ENCODE peak calls at places on chromosomes 1 and 21, in ten cellular contexts. E is mesendoderm; O is IMR-90; H is stimulated activated CD4-positive, alpha-beta T cell treated with anti-CD3 and anti-CD28 coated beads, Interleukin-1b, Interleukin-23, amount 100 ng/mL, for 4 hours; Z is substantia nigra; M is HT-29; W is endothelial cell; K is SIG-M5; V is lower lobe of right lung; Y is SJSA1. P is an unnamed sample.
A peak's percentile ranks its signal among the peaks of the same experiment; 100 is the strongest.

GRCh38 chr1:36879613-36880012 is 154.7 kb downstream of the GRIK3 start:
- DNase-seq in O (no peak), E (no peak), V (peak; percentile 23), K (no peak), H (no peak), Z (no peak), W (no peak), M (no peak), Y (no peak), P (no peak)

GRCh38 chr1:201245082-201245481 is 38.2 kb upstream of the PKP1 start:
- DNase-seq in M (no peak), V (no peak), E (no peak), H (no peak), W (no peak), Y (no peak), K (no peak), O (no peak), Z (no peak), P (no peak)

GRCh38 chr21:40465382-40465781 is 381.6 kb downstream of the DSCAM start:
- DNase-seq in E (no peak), Y (no peak), O (no peak), M (no peak), K (no peak), H (no peak), W (no peak), V (no peak), Z (no peak), P (no peak)

GRCh38 chr1:183734600-183735036 is 70.3 kb upstream of the RGL1 start:
- DNase-seq in M (no peak), Z (no peak), Y (no peak), V (no peak), O (peak; percentile 48), K (no peak), E (peak; percentile 59), W (peak; percentile 8), H (no peak), P (peak; percentile 62)

GRCh38 chr1:91650764-91651163 is 150.1 kb downstream of the CDC7 start:
- DNase-seq in K (no peak), M (no peak), V (no peak), E (no peak), Z (no peak), O (peak; percentile 100), W (no peak), Y (peak; percentile 7), H (no peak), P (peak; percentile 100)

GRCh38 chr1:77889671-77890070 is 1.2 kb downstream of the NEXN start:
- DNase-seq in E (peak; percentile 14), M (no peak), Y (peak; percentile 79), H (no peak), V (no peak), K (no peak), W (no peak), O (peak; percentile 91), Z (no peak), P (peak; percentile 80)

GRCh38 chr1:184649500-184649899 is 105.2 kb downstream of the EDEM3 start:
- DNase-seq in K (peak; percentile 70), H (no peak), Z (no peak), V (no peak), M (no peak), E (no peak), O (peak; percentile 51), W (no peak), Y (no peak), P (no peak)

GRCh38 chr1:57345916-57346315 is 77.9 kb downstream of the DAB1 start:
- DNase-seq in H (no peak), Y (no peak), W (no peak), V (no peak), Z (no peak), K (no peak), M (no peak), E (no peak), O (no peak), P (no peak)

GRCh38 chr1:179142889-179143299 is 61.0 kb downstream of the TOR3A start:
- DNase-seq in W (peak; percentile 29), E (peak; percentile 67), K (no peak), V (no peak), M (peak; percentile 64), Z (no peak), O (peak; percentile 99), H (no peak), Y (peak; percentile 97), P (peak; percentile 99)

GRCh38 chr1:102691592-102692090 is 416.7 kb downstream of the COL11A1 start:
- DNase-seq in O (no peak), E (no peak), M (no peak), K (no peak), Y (no peak), V (no peak), H (no peak), Z (no peak), W (no peak), P (no peak)

GRCh38 chr1:9852410-9853301 is 28.9 kb upstream of the CLSTN1 start:
- DNase-seq in Y (no peak), V (no peak), E (peak; percentile 25), M (no peak), H (no peak), O (peak; percentile 59), Z (no peak), W (no peak), K (no peak), P (peak; percentile 82)

GRCh38 chr1:182768973-182769372 is 20.6 kb upstream of the NPL start:
- DNase-seq in Y (no peak), O (no peak), V (no peak), K (no peak), M (no peak), H (no peak), E (no peak), W (no peak), Z (no peak), P (peak; percentile 32)

GRCh38 chr21:33825419-33825818 is 90.2 kb downstream of the ATP5PO start:
- DNase-seq in W (no peak), Z (no peak), V (no peak), E (no peak), K (no peak), H (no peak), Y (peak; percentile 24), M (no peak), O (no peak), P (no peak)

GRCh38 chr1:197195100-197195499 is 48.6 kb upstream of the ASPM start:
- DNase-seq in Y (no peak), V (no peak), W (no peak), K (no peak), Z (no peak), M (no peak), E (no peak), H (no peak), O (peak; percentile 18), P (no peak)

GRCh38 chr1:247415423-247416361 is at the start of gene NLRP3:
- DNase-seq in H (no peak), O (no peak), V (peak; percentile 62), M (no peak), Y (peak; percentile 21), E (peak; percentile 80), W (no peak), K (peak; percentile 74), Z (peak; percentile 32), P (peak; percentile 18)

GRCh38 chr1:240194120-240194519 is 102.4 kb downstream of the FMN2 start:
- DNase-seq in Z (no peak), H (no peak), E (no peak), W (no peak), M (no peak), Y (no peak), V (no peak), K (no peak), O (peak; percentile 74), P (peak; percentile 80)

GRCh38 chr1:100896481-100896982 is 642 bp downstream of the SLC30A7 start:
- DNase-seq in Y (peak; percentile 60), M (peak; percentile 76), W (peak; percentile 29), V (no peak), E (peak; percentile 83), H (peak; percentile 22), K (no peak), Z (no peak), O (peak; percentile 65), P (peak; percentile 60)

GRCh38 chr1:112712701-112713128 is 2.4 kb downstream of the PPM1J start:
- DNase-seq in O (no peak), Y (no peak), K (no peak), V (no peak), H (no peak), Z (no peak), W (no peak), M (no peak), E (peak; percentile 57), P (no peak)

GRCh38 chr1:8218351-8219092 is 99.4 kb upstream of the SLC45A1 start:
- DNase-seq in H (no peak), V (no peak), K (no peak), M (no peak), E (no peak), O (peak; percentile 65), Y (no peak), W (no peak), Z (no peak), P (peak; percentile 91)

GRCh38 chr1:89198500-89199072 is at the start of gene GBP4:
- DNase-seq in Z (no peak), M (peak; percentile 38), H (peak; percentile 35), W (peak; percentile 9), K (no peak), V (peak; percentile 64), E (peak; percentile 8), Y (peak; percentile 30), O (peak; percentile 3), P (peak; percentile 11)

GRCh38 chr1:85259866-85260345 is 444 bp upstream of the C1orf52 start:
- DNase-seq in Z (no peak), M (no peak), V (no peak), H (no peak), O (peak; percentile 62), K (no peak), E (no peak), W (no peak), Y (no peak), P (peak; percentile 86)

GRCh38 chr1:104082221-104082620 is 332.5 kb downstream of the AMY1C start:
- DNase-seq in E (peak; percentile 6), O (no peak), H (no peak), Z (no peak), K (no peak), M (no peak), W (no peak), Y (no peak), V (no peak), P (no peak)

GRCh38 chr1:234619794-234620247 is 9.8 kb upstream of the IRF2BP2 start:
- DNase-seq in Y (peak; percentile 32), W (no peak), K (no peak), H (no peak), Z (no peak), O (no peak), V (no peak), M (peak; percentile 53), E (no peak), P (no peak)

GRCh38 chr1:151475175-151475574 is 15.9 kb upstream of the POGZ start:
- DNase-seq in M (no peak), W (no peak), E (no peak), K (no peak), Y (no peak), O (peak; percentile 46), V (no peak), H (no peak), Z (no peak), P (no peak)

GRCh38 chr1:11602424-11602823 is 51.8 kb downstream of the FBXO2 start:
- DNase-seq in O (no peak), H (no peak), Z (no peak), W (no peak), Y (no peak), K (no peak), E (no peak), M (no peak), V (no peak), P (no peak)

P was measured in fibroblast of mammary gland.